ENCODE peak calls at places on chromosomes 6 and 20, in seven cellular contexts. W, Z, F, N, H, G and T are unnamed samples.

GRCh38 chr6:33091957-33092356 is 16.2 kb downstream of the HLA-DPB1 start:
- DNase-seq in H (no peak), F (peak; percentile 37), G (no peak), Z (no peak), W (no peak), N (peak; percentile 80), T (no peak)

GRCh38 chr6:37663016-37663810 is 34.5 kb downstream of the MDGA1 start:
- DNase-seq in F (no peak), G (no peak), Z (no peak), H (no peak), W (no peak), N (no peak), T (no peak)

GRCh38 chr6:51619042-51619799 is 468.2 kb downstream of the PKHD1 start:
- DNase-seq in H (no peak), F (no peak), N (no peak), G (no peak), Z (no peak), W (peak; percentile 16), T (no peak)

GRCh38 chr20:14879839-14880238 is 542.4 kb upstream of the FLRT3 start:
- DNase-seq in G (no peak), W (no peak), F (no peak), N (no peak), H (no peak), Z (no peak), T (no peak)

GRCh38 chr20:11331096-11331495 is 586.6 kb upstream of the BTBD3 start:
- DNase-seq in F (no peak), Z (no peak), H (no peak), N (no peak), W (peak; percentile 55), G (no peak), T (no peak)

GRCh38 chr6:138440296-138440695 is 36.3 kb downstream of the HEBP2 start:
- DNase-seq in F (no peak), Z (no peak), G (no peak), W (no peak), H (no peak), N (no peak), T (no peak)

GRCh38 chr20:1952737-1953530 is 40.9 kb downstream of the PDYN start:
- DNase-seq in W (peak; percentile 30), F (no peak), N (no peak), G (no peak), Z (no peak), H (no peak), T (no peak)

GRCh38 chr6:24761193-24761835 is 13.4 kb upstream of the GMNN start:
- DNase-seq in H (no peak), Z (no peak), G (no peak), F (no peak), W (no peak), N (no peak), T (no peak)

GRCh38 chr6:43856005-43856765 is 86.2 kb downstream of the VEGFA start:
- DNase-seq in G (peak; percentile 85), N (no peak), W (peak; percentile 26), Z (peak; percentile 40), H (no peak), F (no peak), T (no peak)

GRCh38 chr6:97473979-97474378 is 191.0 kb upstream of the MMS22L start:
- DNase-seq in W (no peak), Z (no peak), H (no peak), F (no peak), G (no peak), N (no peak), T (no peak)

GRCh38 chr6:160881409-160881808 is 110.2 kb upstream of the MAP3K4 start:
- DNase-seq in F (no peak), H (no peak), G (no peak), W (no peak), Z (no peak), N (no peak), T (no peak)

GRCh38 chr6:20497200-20497820 is 36.9 kb upstream of the CDKAL1 start:
- DNase-seq in Z (no peak), F (no peak), H (peak; percentile 87), N (no peak), G (no peak), W (no peak), T (no peak)

GRCh38 chr6:80425089-80425823 is 318.8 kb downstream of the BCKDHB start:
- DNase-seq in F (no peak), H (peak; percentile 98), N (no peak), G (no peak), Z (peak; percentile 7), W (no peak), T (no peak)

GRCh38 chr20:59777814-59778575 is 155.4 kb downstream of the SYCP2 start:
- DNase-seq in H (no peak), F (no peak), G (no peak), Z (no peak), W (no peak), N (no peak), T (no peak)

GRCh38 chr6:28750926-28751458 is 172.8 kb downstream of the TRIM27 start:
- DNase-seq in G (no peak), Z (no peak), F (no peak), N (no peak), H (no peak), W (no peak), T (no peak)

GRCh38 chr6:138467901-138468300 is 31.4 kb downstream of the NHSL1 start:
- DNase-seq in Z (no peak), W (peak; percentile 84), H (peak; percentile 17), G (no peak), F (no peak), N (no peak), T (no peak)

GRCh38 chr6:144675231-144675861 is 390.2 kb downstream of the UTRN start:
- DNase-seq in H (peak; percentile 15), G (no peak), Z (no peak), N (peak; percentile 36), F (no peak), W (peak; percentile 87), T (no peak)

GRCh38 chr20:43987531-43987930 is 72.9 kb downstream of the TOX2 start:
- DNase-seq in W (no peak), N (no peak), F (no peak), H (no peak), Z (no peak), G (no peak), T (no peak)

GRCh38 chr20:53611449-53611894 is 17.8 kb upstream of the ZNF217 start:
- DNase-seq in Z (peak; percentile 98), G (no peak), H (peak; percentile 96), W (peak; percentile 88), F (no peak), N (no peak), T (no peak)

GRCh38 chr20:8901237-8902025 is 167.5 kb upstream of the PLCB4 start:
- DNase-seq in W (no peak), N (no peak), F (no peak), G (no peak), H (peak; percentile 18), Z (no peak), T (no peak)

GRCh38 chr6:3603443-3604130 is 146.7 kb upstream of the SLC22A23 start:
- DNase-seq in W (peak; percentile 48), N (no peak), G (no peak), F (no peak), Z (no peak), H (no peak), T (no peak)

GRCh38 chr6:136103763-136104311 is 146.3 kb downstream of the MTFR2 start:
- DNase-seq in Z (no peak), W (no peak), H (no peak), F (no peak), G (no peak), N (no peak), T (no peak)

GRCh38 chr6:21271431-21272155 is 322.0 kb upstream of the SOX4 start:
- DNase-seq in W (no peak), Z (no peak), F (no peak), H (no peak), G (no peak), N (no peak), T (no peak)

GRCh38 chr6:7727150-7727950 is 1.5 kb downstream of the BMP6 start:
- DNase-seq in G (no peak), W (peak; percentile 16), Z (peak; percentile 9), N (peak; percentile 10), F (no peak), H (no peak), T (no peak)

GRCh38 chr20:22918286-22918983 is 116.7 kb upstream of the SSTR4 start:
- DNase-seq in Z (no peak), H (no peak), W (no peak), N (no peak), G (no peak), F (no peak), T (no peak)

GRCh38 chr6:70180904-70181599 is 121.8 kb downstream of the COL9A1 start:
- DNase-seq in G (no peak), H (no peak), N (no peak), W (no peak), Z (no peak), F (no peak), T (no peak)

GRCh38 chr6:139129284-139129683 is 5.6 kb upstream of the HECA start:
- DNase-seq in F (no peak), N (no peak), H (no peak), Z (no peak), W (no peak), G (no peak), T (no peak)

GRCh38 chr20:51525241-51526104 is 17.0 kb downstream of the NFATC2 start:
- DNase-seq in F (no peak), W (peak; percentile 19), G (no peak), N (peak; percentile 66), H (no peak), Z (no peak), T (no peak)

GRCh38 chr20:15196580-15197255 is 859.3 kb upstream of the FLRT3 start:
- DNase-seq in G (no peak), H (no peak), N (no peak), W (no peak), Z (no peak), F (no peak), T (no peak)

GRCh38 chr20:14826926-14827325 is 489.5 kb upstream of the FLRT3 start:
- DNase-seq in W (no peak), F (no peak), H (no peak), G (no peak), N (no peak), Z (no peak), T (no peak)

GRCh38 chr6:2665169-2666070 is 85.3 kb downstream of the MYLK4 start:
- DNase-seq in F (no peak), H (no peak), W (peak; percentile 43), N (no peak), Z (no peak), G (no peak), T (no peak)

GRCh38 chr20:62577447-62577846 is 64.9 kb upstream of the SLCO4A1 start:
- DNase-seq in F (no peak), W (no peak), H (no peak), Z (no peak), N (no peak), G (no peak), T (no peak)

GRCh38 chr6:117481278-117481925 is 1.1 kb upstream of the DCBLD1 start:
- DNase-seq in Z (no peak), N (peak; percentile 20), G (no peak), W (no peak), F (no peak), H (no peak), T (no peak)

GRCh38 chr6:35719830-35720733 is 16.8 kb upstream of the ARMC12 start:
- DNase-seq in W (peak; percentile 58), H (no peak), N (peak; percentile 58), F (no peak), Z (peak; percentile 54), G (no peak), T (no peak)

GRCh38 chr6:160431231-160431630 is 83.1 kb downstream of the SLC22A3 start:
- DNase-seq in W (peak; percentile 18), F (no peak), N (no peak), G (no peak), H (peak; percentile 70), Z (no peak), T (no peak)

GRCh38 chr6:73455865-73456629 is 4.0 kb upstream of the CGAS start:
- DNase-seq in Z (no peak), W (peak; percentile 88), H (no peak), G (no peak), N (no peak), F (no peak), T (no peak)

GRCh38 chr6:133609404-133610270 is 279.3 kb upstream of the TCF21 start:
- DNase-seq in G (no peak), H (peak; percentile 99), W (peak; percentile 95), F (no peak), N (no peak), Z (peak; percentile 91), T (no peak)